ENCODE peak calls at places on chromosomes 13 and 19, in five cellular contexts. P, X, Z, T and S are unnamed samples.

GRCh38 chr19:2170987-2171348 is 7.2 kb downstream of the DOT1L start:
- DNase-seq in P (no peak), X (no peak), Z (no peak), T (no peak), S (no peak)

GRCh38 chr19:29714953-29715694 is at the start of gene C19orf12:
- DNase-seq in P (peak; percentile 59), X (peak; percentile 69), Z (no peak), T (no peak), S (peak; percentile 81)

GRCh38 chr13:21933001-21933400 is 262.1 kb downstream of the FGF9 start:
- DNase-seq in P (no peak), X (no peak), Z (no peak), T (peak; percentile 53), S (no peak)

GRCh38 chr13:48653074-48654054 is at the start of gene CYSLTR2:
- DNase-seq in P (no peak), X (no peak), Z (peak; percentile 2), T (no peak), S (no peak)

GRCh38 chr13:111302045-111302722 is 18.3 kb upstream of the TEX29 start:
- DNase-seq in P (no peak), X (no peak), Z (no peak), T (no peak), S (no peak)

GRCh38 chr13:26310003-26310402 is 56.1 kb downstream of the CDK8 start:
- DNase-seq in P (no peak), X (no peak), Z (no peak), T (no peak), S (no peak)

GRCh38 chr13:50125556-50126377 is 110.5 kb downstream of the KCNRG start:
- DNase-seq in P (peak; percentile 41), X (peak; percentile 90), Z (peak; percentile 91), T (peak; percentile 97), S (peak; percentile 96)

GRCh38 chr19:28956421-28956820 is 256.5 kb downstream of the UQCRFS1 start:
- DNase-seq in P (no peak), X (no peak), Z (no peak), T (no peak), S (no peak)